ENCODE peak calls at places on chromosomes 11 and 22, in eight cellular contexts. F, V, N, C, J, D, U and H are unnamed samples.

GRCh38 chr11:122976734-122977454 is 4.7 kb downstream of the BSX start:
- DNase-seq in F (peak; percentile 48), V (no peak), N (no peak), C (no peak), J (no peak), D (no peak), U (no peak), H (peak; percentile 42)

GRCh38 chr11:107928767-107929507 is 689 bp downstream of the RAB39A start:
- DNase-seq in F (peak; percentile 26), V (no peak), N (no peak), C (no peak), J (no peak), D (no peak), U (no peak), H (no peak)

GRCh38 chr11:92451081-92451480 is 226.5 kb downstream of the FAT3 start:
- DNase-seq in F (peak; percentile 23), V (no peak), N (no peak), C (no peak), J (no peak), D (no peak), U (no peak), H (no peak)

GRCh38 chr11:125418396-125418795 is 77.7 kb downstream of the FEZ1 start:
- DNase-seq in F (no peak), V (no peak), N (no peak), C (no peak), J (no peak), D (no peak), U (no peak), H (no peak)

GRCh38 chr11:36475192-36475591 is 34.9 kb downstream of the TRAF6 start:
- DNase-seq in F (no peak), V (no peak), N (no peak), C (peak; percentile 88), J (no peak), D (peak; percentile 48), U (no peak), H (no peak)

GRCh38 chr11:94325681-94326080 is 21.3 kb downstream of the IZUMO1R start:
- DNase-seq in F (peak; percentile 49), V (no peak), N (peak; percentile 38), C (peak; percentile 74), J (no peak), D (no peak), U (peak; percentile 3), H (no peak)

GRCh38 chr11:126834149-126834548 is 166.4 kb downstream of the KIRREL3 start:
- DNase-seq in F (no peak), V (no peak), N (peak; percentile 47), C (no peak), J (no peak), D (peak; percentile 97), U (peak; percentile 76), H (no peak)

GRCh38 chr11:75433443-75433842 is 440 bp upstream of the KLHL35 start:
- DNase-seq in F (no peak), V (no peak), N (no peak), C (no peak), J (no peak), D (no peak), U (no peak), H (no peak)

GRCh38 chr22:30327864-30328345 is 1.2 kb upstream of the TBC1D10A start:
- DNase-seq in F (no peak), V (no peak), N (no peak), C (peak; percentile 68), J (no peak), D (no peak), U (no peak), H (no peak)

DNA sequence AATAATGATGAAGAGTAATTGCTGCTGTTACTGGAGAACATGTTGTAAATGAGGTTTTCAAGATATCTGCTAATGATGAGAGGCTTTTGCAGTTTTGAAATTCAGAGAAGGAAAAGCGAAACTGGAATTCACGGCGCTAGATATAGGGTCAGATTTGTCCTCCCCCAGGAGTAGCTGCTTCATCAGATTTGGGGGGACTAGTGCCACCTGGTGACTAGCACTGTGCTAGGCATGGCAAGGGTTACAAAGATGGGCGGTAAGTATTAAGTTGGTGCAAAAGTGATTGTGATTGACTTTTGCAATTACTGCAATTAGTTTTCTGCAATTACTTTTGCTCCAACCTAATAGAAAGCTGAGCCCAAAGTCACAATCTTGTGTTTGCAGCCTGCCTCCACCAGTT is 879.9 kb upstream of the TENM4 start:
- DNase-seq in F (no peak), V (no peak), N (no peak), C (peak; percentile 13), J (no peak), D (no peak), U (no peak), H (no peak)
- TF ChIP-seq CTCF in F (no peak), V (peak; percentile 41), N (no peak), C (peak; percentile 38), J (no peak), D (no peak), U (no peak), H (no peak)

GRCh38 chr11:1382831-1383607 is 6.7 kb upstream of the BRSK2 start:
- DNase-seq in F (peak; percentile 70), V (no peak), N (peak; percentile 76), C (peak; percentile 62), J (peak; percentile 94), D (peak; percentile 46), U (peak; percentile 70), H (no peak)
- TF ChIP-seq CTCF in F (no peak), V (no peak), N (no peak), C (no peak), J (no peak), D (no peak), U (no peak), H (no peak)

DNA sequence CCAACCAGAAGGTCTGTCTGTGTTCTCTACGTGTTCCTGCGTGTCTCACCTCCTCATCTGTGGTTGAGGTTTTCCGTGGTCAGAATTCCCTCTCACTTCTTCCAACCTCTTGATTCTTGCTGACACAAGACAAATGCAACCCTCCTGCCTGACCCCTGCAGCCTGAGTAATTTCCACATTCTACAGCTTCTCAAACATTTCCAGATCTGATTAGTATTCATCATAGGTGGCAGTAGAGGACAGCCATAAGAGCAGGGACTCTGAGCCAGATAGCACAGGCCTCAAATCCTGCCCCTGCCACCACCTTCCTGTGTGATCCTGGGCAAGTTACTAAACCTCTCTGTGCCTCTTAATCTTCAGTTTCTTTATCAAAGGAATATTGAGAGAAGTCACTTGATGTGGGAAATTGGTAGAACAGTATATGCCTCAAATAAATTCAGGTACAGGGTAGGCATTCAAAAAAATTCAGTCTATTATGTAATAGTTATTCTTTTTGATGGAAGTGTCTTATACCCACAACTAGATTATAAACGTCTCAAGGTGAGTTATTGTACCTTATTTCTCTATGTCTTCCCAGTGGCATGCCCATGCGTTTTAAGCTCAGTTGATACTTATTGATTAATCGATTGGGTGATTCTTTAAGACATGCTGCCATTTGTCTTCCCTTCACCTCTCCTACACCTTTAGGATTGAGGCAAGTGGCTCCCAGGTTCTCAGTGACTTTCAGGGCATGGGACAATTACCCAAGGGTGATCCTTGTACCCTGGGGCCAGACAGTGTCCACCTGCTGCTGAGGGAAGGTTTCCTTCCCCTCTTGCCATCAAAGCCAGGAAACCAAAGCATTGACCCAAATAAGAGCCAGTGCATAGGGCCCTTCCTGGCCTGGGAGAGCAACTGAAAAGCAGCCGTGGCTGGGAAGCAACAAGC is 19.6 kb downstream of the POU2AF1 start:
- DNase-seq in F (no peak), V (no peak), N (no peak), C (peak; percentile 15), J (no peak), D (no peak), U (no peak), H (no peak)
- TF ChIP-seq CTCF in F (no peak), V (peak; percentile 16), N (no peak), C (peak; percentile 14), J (no peak), D (no peak), U (no peak), H (no peak)

GRCh38 chr11:19800162-19800561 is 87.5 kb downstream of the NAV2 start:
- DNase-seq in F (no peak), V (no peak), N (peak; percentile 37), C (no peak), J (no peak), D (no peak), U (no peak), H (no peak)
- TF ChIP-seq CTCF in F (no peak), V (no peak), N (peak; percentile 47), C (peak; percentile 9), J (no peak), D (peak; percentile 8), U (peak; percentile 34), H (no peak)

DNA sequence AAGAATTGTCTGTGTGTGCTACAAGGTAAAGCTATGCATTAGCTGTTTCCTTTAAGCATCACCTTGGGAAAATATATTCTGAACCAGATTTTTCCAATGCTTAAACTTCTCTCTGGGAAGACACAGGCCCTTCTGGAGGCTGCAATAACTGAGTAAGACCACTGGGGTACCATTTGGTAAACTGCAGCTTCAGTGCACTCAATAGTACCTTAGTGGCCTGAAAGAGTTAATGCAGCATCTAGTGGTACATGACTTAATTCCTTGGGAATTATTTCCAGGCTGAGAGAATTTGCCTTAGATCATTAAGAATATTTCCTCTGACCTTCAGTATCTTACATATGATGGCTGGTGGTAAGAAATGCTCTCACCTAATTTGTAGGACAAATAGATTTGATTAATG is 727.4 kb downstream of the DLG2 start:
- DNase-seq in F (no peak), V (no peak), N (no peak), C (no peak), J (no peak), D (peak; percentile 53), U (no peak), H (no peak)
- TF ChIP-seq CTCF in F (peak; percentile 47), V (peak; percentile 23), N (no peak), C (peak; percentile 25), J (no peak), D (peak; percentile 66), U (no peak), H (peak; percentile 51)

GRCh38 chr11:45411221-45411946 is 125.2 kb upstream of the SYT13 start:
- DNase-seq in F (peak; percentile 28), V (no peak), N (peak; percentile 58), C (no peak), J (no peak), D (no peak), U (peak; percentile 51), H (no peak)
- TF ChIP-seq CTCF in F (no peak), V (no peak), N (no peak), C (no peak), J (no peak), D (no peak), U (no peak), H (no peak)